ENCODE peak calls at places on chromosomes 1 and 21, in five cellular contexts. One of them, this sample, is unnamed.

GRCh38 chr21:46213620-46214286 is 14.8 kb downstream of the LSS start:
- DNase-seq in pancreas: no peak
- DNase-seq in heart left ventricle: no peak
- DNase-seq in IMR-90: no peak
- DNase-seq in lung: no peak
- DNase-seq in this sample: no peak

GRCh38 chr1:21262282-21263051 is 27.8 kb downstream of the ECE1 start:
- DNase-seq in heart left ventricle: peak; percentile 83
- DNase-seq in lung: no peak
- DNase-seq in IMR-90: peak; percentile 95
- DNase-seq in pancreas: peak; percentile 85
- DNase-seq in this sample: no peak

GRCh38 chr1:33460947-33461629 is 11.4 kb upstream of the ZSCAN20 start:
- DNase-seq in pancreas: no peak
- DNase-seq in lung: no peak
- DNase-seq in heart left ventricle: peak; percentile 63
- DNase-seq in IMR-90: no peak
- DNase-seq in this sample: no peak

GRCh38 chr1:213996320-213997022 is 8.7 kb downstream of the PROX1 start:
- DNase-seq in IMR-90: no peak
- DNase-seq in pancreas: no peak
- DNase-seq in lung: no peak
- DNase-seq in heart left ventricle: no peak
- DNase-seq in this sample: no peak

GRCh38 chr1:202131956-202132821 is 9.5 kb downstream of the GPR37L1 start:
- DNase-seq in heart left ventricle: peak; percentile 56
- DNase-seq in pancreas: peak; percentile 46
- DNase-seq in IMR-90: no peak
- DNase-seq in lung: peak; percentile 74
- DNase-seq in this sample: peak; percentile 79

GRCh38 chr1:57470028-57470427 is 46.2 kb upstream of the DAB1 start:
- DNase-seq in lung: no peak
- DNase-seq in heart left ventricle: no peak
- DNase-seq in IMR-90: peak; percentile 60
- DNase-seq in pancreas: no peak
- DNase-seq in this sample: no peak

GRCh38 chr1:111625263-111625662 is 5.7 kb downstream of the RAP1A start:
- DNase-seq in IMR-90: no peak
- DNase-seq in pancreas: no peak
- DNase-seq in lung: no peak
- DNase-seq in heart left ventricle: no peak
- DNase-seq in this sample: no peak

GRCh38 chr1:92480813-92481597 is 5.7 kb downstream of the GFI1 start:
- DNase-seq in heart left ventricle: no peak
- DNase-seq in lung: no peak
- DNase-seq in IMR-90: no peak
- DNase-seq in pancreas: no peak
- DNase-seq in this sample: no peak

GRCh38 chr1:2840036-2840809 is 38.7 kb upstream of the TTC34 start:
- DNase-seq in pancreas: no peak
- DNase-seq in lung: no peak
- DNase-seq in IMR-90: no peak
- DNase-seq in heart left ventricle: no peak
- DNase-seq in this sample: no peak

GRCh38 chr1:44723496-44724407 is 7.2 kb downstream of the RNU5D-1 start:
- DNase-seq in lung: no peak
- DNase-seq in IMR-90: no peak
- DNase-seq in pancreas: no peak
- DNase-seq in heart left ventricle: no peak
- DNase-seq in this sample: no peak

GRCh38 chr1:83960669-83961277 is 38.2 kb downstream of the TTLL7 start:
- DNase-seq in heart left ventricle: no peak
- DNase-seq in IMR-90: no peak
- DNase-seq in lung: no peak
- DNase-seq in pancreas: no peak
- DNase-seq in this sample: no peak

GRCh38 chr1:180560200-180560867 is 1.6 kb downstream of the OVAAL start:
- DNase-seq in heart left ventricle: no peak
- DNase-seq in pancreas: peak; percentile 61
- DNase-seq in lung: no peak
- DNase-seq in IMR-90: no peak
- DNase-seq in this sample: no peak

GRCh38 chr1:226082959-226083302 is 20.4 kb downstream of the H3-3A start:
- DNase-seq in pancreas: peak; percentile 73
- DNase-seq in IMR-90: no peak
- DNase-seq in heart left ventricle: peak; percentile 72
- DNase-seq in lung: peak; percentile 50
- DNase-seq in this sample: peak; percentile 39

GRCh38 chr1:87200875-87201638 is 127.6 kb upstream of the LMO4 start:
- DNase-seq in IMR-90: no peak
- DNase-seq in heart left ventricle: no peak
- DNase-seq in lung: no peak
- DNase-seq in pancreas: no peak
- DNase-seq in this sample: no peak

GRCh38 chr1:235278915-235279292 is 49.1 kb downstream of the ARID4B start:
- DNase-seq in lung: no peak
- DNase-seq in IMR-90: no peak
- DNase-seq in pancreas: no peak
- DNase-seq in heart left ventricle: no peak
- DNase-seq in this sample: no peak

GRCh38 chr1:103788377-103788776 is 38.7 kb downstream of the AMY1C start:
- DNase-seq in heart left ventricle: no peak
- DNase-seq in IMR-90: no peak
- DNase-seq in lung: no peak
- DNase-seq in pancreas: no peak
- DNase-seq in this sample: no peak

GRCh38 chr1:38134294-38134755 is 87.7 kb upstream of the POU3F1 start:
- DNase-seq in heart left ventricle: no peak
- DNase-seq in IMR-90: no peak
- DNase-seq in lung: no peak
- DNase-seq in pancreas: no peak
- DNase-seq in this sample: no peak

GRCh38 chr1:29824025-29824424 is 587.7 kb downstream of the PTPRU start:
- DNase-seq in pancreas: no peak
- DNase-seq in heart left ventricle: no peak
- DNase-seq in IMR-90: no peak
- DNase-seq in lung: peak; percentile 10
- DNase-seq in this sample: no peak

GRCh38 chr1:2546515-2547209 is 9.5 kb upstream of the TNFRSF14 start:
- DNase-seq in pancreas: peak; percentile 87
- DNase-seq in heart left ventricle: peak; percentile 87
- DNase-seq in IMR-90: peak; percentile 61
- DNase-seq in lung: peak; percentile 91
- DNase-seq in this sample: no peak

DNA sequence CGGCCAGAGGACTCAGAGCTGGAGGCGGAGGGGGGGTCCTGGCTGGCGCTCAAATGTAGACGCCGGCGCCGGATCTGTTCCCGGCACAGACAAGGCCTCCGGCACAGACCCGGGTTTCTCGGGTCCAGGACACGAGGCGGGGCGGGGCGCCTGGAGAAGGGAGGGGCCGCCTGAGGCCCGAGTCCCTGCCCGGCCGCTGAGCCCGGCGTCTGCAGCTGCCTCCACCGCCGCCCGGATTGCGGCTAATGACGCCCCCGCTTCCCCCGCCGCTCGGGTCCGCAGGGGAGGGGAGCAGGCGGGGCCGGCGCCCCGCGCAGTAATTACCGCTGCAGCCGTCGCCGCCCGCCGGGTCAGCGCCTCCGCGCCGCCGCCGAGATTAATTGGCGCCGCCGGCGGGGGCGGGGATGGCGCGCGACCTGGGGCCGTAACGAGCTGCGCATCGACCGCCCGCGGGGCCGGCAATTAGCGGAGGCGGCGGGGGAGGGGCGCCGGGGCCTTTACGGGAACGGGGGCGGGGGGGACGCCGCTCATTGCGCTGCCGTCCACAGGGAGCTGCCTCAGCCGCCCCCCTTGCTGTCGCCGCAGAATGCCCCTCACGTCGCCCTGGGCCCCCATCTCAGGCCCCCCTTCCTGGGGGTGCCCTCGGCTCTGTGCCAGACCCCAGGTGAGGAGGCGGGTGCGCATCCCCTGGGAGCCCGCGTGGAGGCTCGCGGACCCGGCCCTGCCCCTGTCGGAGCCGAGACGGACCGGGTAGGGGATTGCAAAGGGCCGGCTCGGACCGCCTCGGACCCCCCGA is 17.3 kb downstream of the NOC2L start:
- DNase-seq in heart left ventricle: peak; percentile 77
- DNase-seq in pancreas: peak; percentile 63
- DNase-seq in lung: peak; percentile 60
- DNase-seq in IMR-90: peak; percentile 51
- DNase-seq in this sample: no peak
- H3K27ac ChIP-seq in heart left ventricle: peak overlapping the region; percentile 70
- H3K27ac ChIP-seq in pancreas: no peak overlapping the region
- H3K27ac ChIP-seq in lung: peak overlapping the region; percentile 39
- H3K27ac ChIP-seq in IMR-90: peak overlapping the region; percentile 43
- H3K27ac ChIP-seq in this sample: no peak overlapping the region

GRCh38 chr21:36627242-36627641 is 71.7 kb upstream of the SIM2 start:
- DNase-seq in IMR-90: peak; percentile 41
- DNase-seq in lung: no peak
- DNase-seq in pancreas: no peak
- DNase-seq in heart left ventricle: no peak
- DNase-seq in this sample: no peak

GRCh38 chr21:36624105-36624504 is 74.8 kb upstream of the SIM2 start:
- DNase-seq in lung: no peak
- DNase-seq in heart left ventricle: no peak
- DNase-seq in IMR-90: no peak
- DNase-seq in pancreas: no peak
- DNase-seq in this sample: no peak

GRCh38 chr21:36628096-36628495 is 70.8 kb upstream of the SIM2 start:
- DNase-seq in lung: no peak
- DNase-seq in heart left ventricle: no peak
- DNase-seq in IMR-90: no peak
- DNase-seq in pancreas: no peak
- DNase-seq in this sample: no peak

GRCh38 chr21:36629061-36629460 is 69.9 kb upstream of the SIM2 start:
- DNase-seq in heart left ventricle: no peak
- DNase-seq in IMR-90: no peak
- DNase-seq in lung: no peak
- DNase-seq in pancreas: no peak
- DNase-seq in this sample: no peak

DNA sequence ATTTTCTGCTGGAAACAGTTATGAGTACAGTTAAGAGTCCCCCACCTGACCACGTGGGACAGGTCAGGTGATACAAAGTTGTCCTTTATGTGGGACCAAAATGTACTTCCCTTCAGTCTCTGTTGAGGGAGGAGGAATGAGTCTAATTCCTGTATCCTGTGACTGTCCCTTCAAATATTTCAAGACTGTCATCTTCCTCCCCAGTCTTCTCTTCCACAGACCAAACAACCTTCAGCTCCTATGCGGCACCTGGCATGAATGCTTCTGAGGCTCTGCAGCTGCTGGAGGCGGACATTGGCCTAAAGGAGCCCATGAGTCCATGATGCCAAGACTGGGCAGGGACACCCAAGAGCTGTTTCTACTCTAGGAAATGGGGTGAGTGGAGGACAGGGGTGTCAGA is 72.1 kb upstream of the SIM2 start:
- DNase-seq in IMR-90: no peak
- DNase-seq in heart left ventricle: no peak
- DNase-seq in pancreas: no peak
- DNase-seq in lung: no peak
- DNase-seq in this sample: no peak
- H3K27ac ChIP-seq in IMR-90: no peak overlapping the region
- H3K27ac ChIP-seq in heart left ventricle: no peak overlapping the region
- H3K27ac ChIP-seq in pancreas: no peak overlapping the region
- H3K27ac ChIP-seq in lung: no peak overlapping the region
- H3K27ac ChIP-seq in this sample: no peak overlapping the region

GRCh38 chr1:59366352-59366751 is 69.5 kb downstream of the FGGY start:
- DNase-seq in IMR-90: peak; percentile 41
- DNase-seq in heart left ventricle: no peak
- DNase-seq in pancreas: no peak
- DNase-seq in lung: no peak
- DNase-seq in this sample: no peak
- H3K27ac ChIP-seq in IMR-90: no peak overlapping the region
- H3K27ac ChIP-seq in heart left ventricle: peak overlapping the region; percentile 57
- H3K27ac ChIP-seq in pancreas: no peak overlapping the region
- H3K27ac ChIP-seq in lung: no peak overlapping the region
- H3K27ac ChIP-seq in this sample: no peak overlapping the region

GRCh38 chr1:8203551-8203950 is 114.4 kb upstream of the SLC45A1 start:
- DNase-seq in IMR-90: no peak
- DNase-seq in heart left ventricle: no peak
- DNase-seq in pancreas: peak; percentile 9
- DNase-seq in lung: no peak
- DNase-seq in this sample: no peak
- H3K27ac ChIP-seq in IMR-90: peak overlapping the region; percentile 97
- H3K27ac ChIP-seq in heart left ventricle: peak overlapping the region; percentile 60
- H3K27ac ChIP-seq in pancreas: no peak overlapping the region
- H3K27ac ChIP-seq in lung: no peak overlapping the region
- H3K27ac ChIP-seq in this sample: no peak overlapping the region

DNA sequence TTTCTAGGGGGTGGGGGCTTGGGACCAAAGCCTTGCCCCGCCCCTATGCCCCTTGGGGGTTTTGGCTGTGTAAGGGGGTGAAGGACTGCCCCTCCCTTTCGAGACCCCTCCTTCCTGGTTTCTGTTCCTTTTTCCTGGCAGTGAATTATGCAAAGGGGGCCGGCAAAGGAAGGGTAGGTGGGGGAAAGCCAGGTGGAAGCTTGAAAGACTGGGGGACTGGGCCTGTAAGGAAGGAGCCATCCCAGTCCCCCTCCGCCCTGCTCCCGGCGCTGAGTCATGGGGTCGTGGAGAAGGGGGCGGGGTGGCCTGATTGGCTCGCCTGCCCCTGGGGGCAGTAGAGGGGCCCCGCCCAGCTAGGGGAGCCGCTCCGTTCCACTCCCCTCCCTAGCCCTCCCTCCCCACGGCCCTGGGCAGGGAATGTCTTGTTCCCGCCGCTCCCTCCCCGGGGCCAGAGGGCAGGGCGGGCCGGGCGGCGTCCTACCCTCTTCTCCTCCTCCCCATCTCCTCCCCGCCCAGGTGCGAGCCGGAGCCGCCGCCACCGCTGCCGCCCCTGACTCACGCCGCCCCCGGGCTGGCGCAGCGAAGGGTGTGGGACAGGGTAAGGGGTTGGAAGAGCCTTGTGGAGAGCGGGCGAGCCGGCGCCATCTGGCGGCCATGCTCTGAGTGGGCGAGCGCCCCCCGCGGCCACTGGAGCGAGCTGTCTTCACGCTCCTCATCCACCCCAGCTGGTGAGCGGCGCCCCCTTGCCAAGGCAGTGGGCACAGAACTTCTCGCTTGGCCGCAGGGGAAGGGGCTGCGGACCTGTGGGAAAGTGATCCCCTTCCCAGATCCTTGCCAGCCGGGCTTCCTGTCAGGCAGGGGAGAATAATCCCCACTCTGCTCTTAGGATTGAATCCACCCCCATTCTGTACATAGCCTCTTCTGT is 14.7 kb downstream of the ZBTB7B start:
- DNase-seq in IMR-90: peak; percentile 83
- DNase-seq in lung: peak; percentile 92
- DNase-seq in pancreas: peak; percentile 93
- DNase-seq in heart left ventricle: peak; percentile 88
- DNase-seq in this sample: peak; percentile 80
- H3K27ac ChIP-seq in IMR-90: peak overlapping the region; percentile 41
- H3K27ac ChIP-seq in lung: peak overlapping the region; percentile 74
- H3K27ac ChIP-seq in pancreas: peak overlapping the region; percentile 58
- H3K27ac ChIP-seq in heart left ventricle: peak overlapping the region; percentile 88
- H3K27ac ChIP-seq in this sample: peak overlapping the region; percentile 94